ENCODE peak calls at places on chromosomes 4 and X, in seven cellular contexts. Y, L, E, D, C, B and V are unnamed samples.

GRCh38 chr4:155805016-155805415 is 46.2 kb downstream of the GUCY1B1 start:
- DNase-seq in Y (no peak), L (no peak), E (no peak), D (no peak), C (no peak), B (no peak), V (no peak)

GRCh38 chr4:167196386-167196785 is 37.9 kb downstream of the SPOCK3 start:
- DNase-seq in Y (no peak), L (no peak), E (no peak), D (no peak), C (no peak), B (no peak), V (no peak)

GRCh38 chr4:13159041-13159620 is 325.0 kb downstream of the RAB28 start:
- DNase-seq in Y (no peak), L (no peak), E (no peak), D (no peak), C (no peak), B (no peak), V (no peak)

GRCh38 chr4:187184513-187184912 is 460.9 kb upstream of the FAT1 start:
- DNase-seq in Y (no peak), L (no peak), E (no peak), D (no peak), C (no peak), B (peak), V (no peak)

GRCh38 chrX:20382518-20383291 is 116.0 kb upstream of the RPS6KA3 start:
- DNase-seq in Y (no peak), L (no peak), E (no peak), D (no peak), C (no peak), B (no peak), V (no peak)

GRCh38 chr4:115366390-115366789 is 253.0 kb upstream of the NDST4 start:
- DNase-seq in Y (no peak), L (peak), E (no peak), D (no peak), C (no peak), B (peak), V (no peak)

GRCh38 chr4:128571747-128572146 is 237.8 kb upstream of the JADE1 start:
- DNase-seq in Y (peak), L (no peak), E (no peak), D (no peak), C (no peak), B (no peak), V (no peak)

GRCh38 chr4:144399927-144400326 is 246.0 kb upstream of the HHIP start:
- DNase-seq in Y (peak), L (no peak), E (no peak), D (no peak), C (no peak), B (no peak), V (no peak)

GRCh38 chrX:150438165-150438564 is 75.0 kb downstream of the MAMLD1 start:
- DNase-seq in Y (no peak), L (no peak), E (no peak), D (no peak), C (no peak), B (no peak), V (no peak)

GRCh38 chr4:53714377-53715140 is 123.3 kb upstream of the LNX1 start:
- DNase-seq in Y (no peak), L (no peak), E (no peak), D (no peak), C (no peak), B (no peak), V (no peak)

GRCh38 chr4:153618831-153619230 is 65.2 kb upstream of the TLR2 start:
- DNase-seq in Y (no peak), L (no peak), E (no peak), D (no peak), C (no peak), B (no peak), V (no peak)

GRCh38 chr4:10020871-10021676 is at the start of gene SLC2A9:
- DNase-seq in Y (peak), L (no peak), E (no peak), D (peak), C (no peak), B (no peak), V (no peak)

GRCh38 chr4:147351083-147351787 is 129.7 kb upstream of the EDNRA start:
- DNase-seq in Y (no peak), L (no peak), E (no peak), D (no peak), C (no peak), B (no peak), V (no peak)

GRCh38 chr4:114807759-114808404 is 209.3 kb downstream of the UGT8 start:
- DNase-seq in Y (peak), L (peak), E (no peak), D (peak), C (no peak), B (no peak), V (peak)

GRCh38 chr4:2869659-2870058 is 26.0 kb downstream of the ADD1 start:
- DNase-seq in Y (no peak), L (no peak), E (no peak), D (no peak), C (no peak), B (no peak), V (no peak)

GRCh38 chr4:181541396-181541795 is 701.8 kb upstream of the TENM3 start:
- DNase-seq in Y (no peak), L (no peak), E (no peak), D (no peak), C (no peak), B (no peak), V (no peak)

GRCh38 chrX:153968754-153969124 is 2.9 kb downstream of the HCFC1 start:
- DNase-seq in Y (peak), L (no peak), E (no peak), D (peak), C (no peak), B (no peak), V (no peak)

GRCh38 chr4:85779165-85779564 is 304.2 kb downstream of the ARHGAP24 start:
- DNase-seq in Y (no peak), L (no peak), E (no peak), D (no peak), C (no peak), B (no peak), V (no peak)

GRCh38 chr4:60948008-60948407 is 252.1 kb upstream of the ADGRL3 start:
- DNase-seq in Y (no peak), L (no peak), E (no peak), D (no peak), C (no peak), B (no peak), V (no peak)

GRCh38 chrX:132958086-132958703 is at the start of gene HS6ST2:
- DNase-seq in Y (no peak), L (no peak), E (peak), D (no peak), C (peak), B (peak), V (peak)

GRCh38 chrX:133414399-133415275 is 652 bp downstream of the GPC4 start:
- DNase-seq in Y (peak), L (peak), E (peak), D (no peak), C (peak), B (peak), V (peak)

GRCh38 chr4:76579596-76580375 is 144.8 kb downstream of the SHROOM3 start:
- DNase-seq in Y (no peak), L (no peak), E (no peak), D (no peak), C (no peak), B (no peak), V (no peak)

GRCh38 chrX:25017667-25018247 is 2.0 kb upstream of the ARX start:
- DNase-seq in Y (no peak), L (no peak), E (no peak), D (no peak), C (peak), B (no peak), V (no peak)

GRCh38 chr4:19748911-19749473 is 502.7 kb upstream of the SLIT2 start:
- DNase-seq in Y (no peak), L (no peak), E (no peak), D (no peak), C (no peak), B (no peak), V (no peak)

GRCh38 chr4:86762649-86763048 is 86.5 kb downstream of the SLC10A6 start:
- DNase-seq in Y (no peak), L (no peak), E (no peak), D (no peak), C (no peak), B (no peak), V (no peak)

GRCh38 chr4:151045907-151046306 is 30.8 kb upstream of the LRBA start:
- DNase-seq in Y (no peak), L (no peak), E (no peak), D (no peak), C (no peak), B (no peak), V (no peak)
- TF ChIP-seq CTCF in Y (no peak), L (no peak), E (peak), D (no peak), C (no peak), B (no peak), V (peak)

GRCh38 chrX:96770315-96770714 is 85.7 kb downstream of the DIAPH2 start:
- DNase-seq in Y (no peak), L (no peak), E (no peak), D (no peak), C (no peak), B (no peak), V (no peak)
- TF ChIP-seq CTCF in Y (peak), L (no peak), E (peak), D (no peak), C (peak), B (no peak), V (peak)

GRCh38 chr4:161893566-161893965 is 270.2 kb downstream of the FSTL5 start:
- DNase-seq in Y (no peak), L (no peak), E (no peak), D (no peak), C (no peak), B (no peak), V (no peak)
- TF ChIP-seq CTCF in Y (no peak), L (no peak), E (no peak), D (no peak), C (no peak), B (no peak), V (no peak)

DNA sequence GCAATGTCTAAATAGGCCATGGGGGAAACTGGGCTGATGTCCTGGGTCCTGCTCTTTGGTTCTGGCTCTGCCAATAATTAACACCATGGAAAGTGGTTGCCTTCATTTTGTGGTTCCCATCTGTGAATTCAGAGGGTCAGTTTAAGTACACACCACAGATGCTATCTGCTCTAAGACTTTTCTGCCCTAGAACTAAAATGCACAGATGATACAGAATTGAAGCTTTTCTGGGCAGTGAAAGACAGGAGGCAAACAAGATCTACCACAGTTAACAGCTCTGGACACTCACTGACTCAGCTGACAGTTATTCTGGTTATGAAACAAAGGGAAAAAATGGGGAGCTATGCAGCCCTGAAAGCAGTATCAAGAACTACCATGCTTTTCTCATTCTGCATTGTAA is 37.3 kb downstream of the APBB2 start:
- DNase-seq in Y (no peak), L (no peak), E (no peak), D (no peak), C (no peak), B (no peak), V (no peak)
- TF ChIP-seq CTCF in Y (no peak), L (no peak), E (no peak), D (no peak), C (no peak), B (no peak), V (no peak)

DNA sequence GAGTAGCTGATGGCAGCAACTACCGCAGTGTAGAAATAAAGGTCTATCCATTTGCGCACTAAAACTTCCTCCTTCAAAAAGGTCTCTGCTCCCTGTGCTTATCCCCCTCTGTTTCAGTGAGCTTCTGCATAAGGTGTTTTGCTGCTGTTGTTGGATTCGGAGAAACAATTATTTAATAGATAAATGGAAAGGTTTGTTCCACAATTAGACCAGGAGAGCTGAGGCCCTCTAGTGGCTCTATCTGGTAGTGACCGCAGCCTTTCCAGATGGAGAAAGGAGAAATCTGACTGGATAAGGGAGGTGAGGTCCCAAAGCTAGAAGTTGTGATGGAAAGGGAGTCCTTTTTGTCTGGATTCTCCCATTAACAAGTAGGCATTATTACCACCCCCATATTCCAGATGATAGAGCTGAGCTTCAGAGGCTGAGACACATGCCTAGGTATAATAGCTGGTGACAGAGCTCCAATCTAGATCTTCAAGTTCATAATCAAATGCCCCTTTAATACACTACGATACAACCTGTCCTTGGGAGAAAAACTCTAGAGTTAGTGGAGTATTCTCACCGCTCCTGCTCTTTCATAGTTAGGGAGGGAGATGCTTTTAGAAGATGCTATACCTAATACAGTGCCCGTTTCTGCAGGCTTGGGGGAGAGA is 5.1 kb upstream of the GABRQ start:
- DNase-seq in Y (peak), L (no peak), E (peak), D (peak), C (peak), B (no peak), V (peak)
- TF ChIP-seq CTCF in Y (peak), L (peak), E (peak), D (peak), C (peak), B (no peak), V (peak)

DNA sequence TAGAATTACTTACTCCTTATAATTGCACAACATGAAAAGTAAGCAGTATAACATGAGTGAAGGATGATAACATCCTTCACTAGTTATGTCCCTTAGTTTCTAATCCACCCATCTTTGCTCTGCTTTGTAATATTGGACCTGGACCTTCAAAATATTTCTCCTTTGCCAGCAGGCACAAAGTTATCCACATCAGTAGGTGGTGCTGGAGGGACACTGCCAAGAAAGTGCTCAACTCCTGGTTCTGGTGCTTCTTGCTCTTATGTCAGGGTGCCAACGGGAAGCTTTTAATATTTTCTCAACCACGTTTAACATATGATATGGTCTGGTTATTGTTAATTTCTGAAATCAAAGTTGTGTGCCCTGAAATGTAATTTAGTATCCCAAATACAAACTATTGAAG is 49.1 kb downstream of the TMEM165 start:
- DNase-seq in Y (peak), L (no peak), E (no peak), D (no peak), C (no peak), B (no peak), V (no peak)
- TF ChIP-seq CTCF in Y (no peak), L (no peak), E (no peak), D (no peak), C (no peak), B (no peak), V (no peak)

GRCh38 chrX:140525448-140525847 is 20.6 kb upstream of the SOX3 start:
- DNase-seq in Y (no peak), L (no peak), E (no peak), D (no peak), C (no peak), B (no peak), V (no peak)
- TF ChIP-seq CTCF in Y (no peak), L (no peak), E (no peak), D (no peak), C (no peak), B (no peak), V (no peak)

GRCh38 chr4:25986807-25987206 is 72.8 kb downstream of the SMIM20 start:
- DNase-seq in Y (no peak), L (no peak), E (no peak), D (no peak), C (peak), B (no peak), V (no peak)

GRCh38 chr4:25981749-25982148 is 67.7 kb downstream of the SMIM20 start:
- DNase-seq in Y (no peak), L (no peak), E (no peak), D (peak), C (no peak), B (no peak), V (no peak)

GRCh38 chr4:25984796-25985195 is 70.8 kb downstream of the SMIM20 start:
- DNase-seq in Y (no peak), L (no peak), E (no peak), D (no peak), C (no peak), B (no peak), V (no peak)

GRCh38 chr4:25978327-25978726 is 64.3 kb downstream of the SMIM20 start:
- DNase-seq in Y (no peak), L (no peak), E (no peak), D (no peak), C (no peak), B (no peak), V (no peak)

DNA sequence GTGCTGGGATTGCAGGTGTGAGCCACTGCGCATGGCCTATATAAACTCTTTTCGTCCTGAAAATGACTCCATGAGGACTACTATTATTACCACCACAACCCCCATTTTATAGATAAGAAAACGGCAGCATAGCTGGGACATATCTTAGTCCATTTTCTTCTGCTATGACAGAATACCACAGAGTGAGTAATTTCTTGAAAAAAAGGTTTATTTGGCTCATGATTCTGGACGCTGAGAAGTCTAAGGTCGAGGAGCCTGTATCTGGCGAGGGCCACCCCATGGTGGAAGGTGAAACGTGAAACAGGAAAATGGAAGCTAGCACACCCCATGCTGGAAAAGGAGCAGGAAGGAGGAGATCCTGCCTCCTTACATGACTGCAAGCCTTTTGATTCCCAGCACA is 68.9 kb downstream of the SMIM20 start:
- DNase-seq in Y (no peak), L (no peak), E (no peak), D (no peak), C (no peak), B (no peak), V (no peak)
- TF ChIP-seq CTCF in Y (no peak), L (no peak), E (no peak), D (no peak), C (no peak), B (no peak), V (no peak)